ENCODE peak calls at places on chromosomes 5 and 9, in four cellular contexts. C, B, V and S are unnamed samples.

GRCh38 chr5:166581827-166582226 is 1709.6 kb upstream of the WWC1 start:
- DNase-seq in C (no peak), B (no peak), V (no peak), S (no peak)

GRCh38 chr5:9207820-9208418 is 338.0 kb downstream of the SEMA5A start:
- DNase-seq in C (peak; percentile 41), B (peak; percentile 32), V (no peak), S (no peak)

GRCh38 chr5:59067976-59068651 is 485.2 kb downstream of the RAB3C start:
- DNase-seq in C (no peak), B (no peak), V (no peak), S (no peak)

GRCh38 chr5:180305481-180305880 is 13.6 kb upstream of the MAPK9 start:
- DNase-seq in C (no peak), B (peak; percentile 58), V (no peak), S (no peak)

GRCh38 chr5:172044631-172045314 is 38.3 kb upstream of the FBXW11 start:
- DNase-seq in C (peak; percentile 35), B (no peak), V (no peak), S (no peak)

GRCh38 chr5:125597338-125597737 is 825.9 kb upstream of the GRAMD2B start:
- DNase-seq in C (no peak), B (no peak), V (no peak), S (no peak)

GRCh38 chr9:15299374-15299939 is 7.6 kb downstream of the TTC39B start:
- DNase-seq in C (no peak), B (no peak), V (peak; percentile 53), S (no peak)

GRCh38 chr5:89043676-89044075 is 160.7 kb upstream of the MEF2C start:
- DNase-seq in C (peak; percentile 30), B (no peak), V (no peak), S (no peak)

GRCh38 chr5:132427285-132428146 is 58.0 kb downstream of the SLC22A5 start:
- DNase-seq in C (no peak), B (peak; percentile 36), V (no peak), S (no peak)

GRCh38 chr9:129916707-129917106 is 81.4 kb downstream of the USP20 start:
- DNase-seq in C (no peak), B (no peak), V (no peak), S (no peak)

GRCh38 chr9:114681594-114682332 is at the start of gene TEX48:
- DNase-seq in C (peak; percentile 65), B (peak; percentile 64), V (peak; percentile 19), S (peak; percentile 75)

GRCh38 chr5:60026174-60026573 is 132.6 kb upstream of the PDE4D start:
- DNase-seq in C (no peak), B (no peak), V (no peak), S (no peak)

GRCh38 chr9:122900791-122901190 is 4.4 kb downstream of the RC3H2 start:
- DNase-seq in C (no peak), B (no peak), V (no peak), S (no peak)

GRCh38 chr9:36136277-36136893 is at the start of gene GLIPR2:
- DNase-seq in C (peak; percentile 89), B (peak; percentile 92), V (no peak), S (peak; percentile 60)

GRCh38 chr9:116713266-116713665 is 26.2 kb downstream of the TRIM32 start:
- DNase-seq in C (no peak), B (no peak), V (no peak), S (no peak)

GRCh38 chr9:34992376-34992951 is 2.9 kb downstream of the DNAJB5 start:
- DNase-seq in C (peak; percentile 44), B (no peak), V (no peak), S (no peak)

GRCh38 chr9:76321185-76321828 is 72.9 kb downstream of the RFK start:
- DNase-seq in C (peak; percentile 13), B (peak; percentile 9), V (no peak), S (no peak)

GRCh38 chr5:142600092-142600491 is 85.8 kb downstream of the FGF1 start:
- DNase-seq in C (no peak), B (no peak), V (no peak), S (no peak)

GRCh38 chr5:113608113-113608551 is 94.6 kb downstream of the YTHDC2 start:
- DNase-seq in C (no peak), B (no peak), V (no peak), S (no peak)

GRCh38 chr5:154646841-154647759 is 108.1 kb upstream of the LARP1 start:
- DNase-seq in C (peak; percentile 84), B (no peak), V (no peak), S (peak; percentile 45)

GRCh38 chr9:16012621-16013020 is 459.8 kb downstream of the CCDC171 start:
- DNase-seq in C (no peak), B (no peak), V (no peak), S (no peak)

GRCh38 chr5:132662925-132663770 is 5.2 kb downstream of the IL13 start:
- DNase-seq in C (peak; percentile 65), B (no peak), V (peak; percentile 99), S (no peak)

GRCh38 chr9:684950-685340 is 156.6 kb upstream of the DMRT1 start:
- DNase-seq in C (no peak), B (no peak), V (no peak), S (no peak)

GRCh38 chr5:138849882-138850281 is 25.3 kb downstream of the LRRTM2 start:
- DNase-seq in C (no peak), B (no peak), V (no peak), S (no peak)

GRCh38 chr9:5440426-5440825 is 2.7 kb upstream of the PLGRKT start:
- DNase-seq in C (no peak), B (no peak), V (no peak), S (no peak)

GRCh38 chr5:1805736-1806135 is 4.5 kb downstream of the NDUFS6 start:
- DNase-seq in C (no peak), B (no peak), V (no peak), S (no peak)

GRCh38 chr5:72540759-72541438 is 33.7 kb upstream of the ZNF366 start:
- DNase-seq in C (peak; percentile 29), B (no peak), V (no peak), S (no peak)

GRCh38 chr9:77881111-77881510 is 150.5 kb downstream of the GNAQ start:
- DNase-seq in C (no peak), B (no peak), V (no peak), S (no peak)

GRCh38 chr5:5497132-5497748 is 74.8 kb downstream of the ICE1 start:
- DNase-seq in C (peak; percentile 65), B (peak; percentile 91), V (no peak), S (peak; percentile 55)

GRCh38 chr5:14353661-14354474 is 210.7 kb downstream of the TRIO start:
- DNase-seq in C (no peak), B (no peak), V (no peak), S (no peak)

GRCh38 chr9:35333551-35333950 is 156.4 kb upstream of the RUSC2 start:
- DNase-seq in C (no peak), B (no peak), V (no peak), S (no peak)

GRCh38 chr9:75482566-75482965 is 394.3 kb downstream of the OSTF1 start:
- DNase-seq in C (no peak), B (no peak), V (no peak), S (no peak)

GRCh38 chr5:452856-453710 is 10.1 kb downstream of the EXOC3 start:
- DNase-seq in C (no peak), B (no peak), V (no peak), S (no peak)

GRCh38 chr5:115602585-115603125 is 376 bp upstream of the TICAM2 start:
- DNase-seq in C (peak; percentile 17), B (no peak), V (no peak), S (no peak)

GRCh38 chr5:4374866-4375265 is 765.3 kb upstream of the ADAMTS16 start:
- DNase-seq in C (no peak), B (no peak), V (no peak), S (no peak)

GRCh38 chr5:4372481-4372880 is 767.6 kb upstream of the ADAMTS16 start:
- DNase-seq in C (no peak), B (no peak), V (no peak), S (no peak)

GRCh38 chr5:4370218-4370617 is 769.9 kb upstream of the ADAMTS16 start:
- DNase-seq in C (no peak), B (no peak), V (no peak), S (no peak)

GRCh38 chr5:4375640-4376039 is 764.5 kb upstream of the ADAMTS16 start:
- DNase-seq in C (no peak), B (no peak), V (no peak), S (no peak)

DNA sequence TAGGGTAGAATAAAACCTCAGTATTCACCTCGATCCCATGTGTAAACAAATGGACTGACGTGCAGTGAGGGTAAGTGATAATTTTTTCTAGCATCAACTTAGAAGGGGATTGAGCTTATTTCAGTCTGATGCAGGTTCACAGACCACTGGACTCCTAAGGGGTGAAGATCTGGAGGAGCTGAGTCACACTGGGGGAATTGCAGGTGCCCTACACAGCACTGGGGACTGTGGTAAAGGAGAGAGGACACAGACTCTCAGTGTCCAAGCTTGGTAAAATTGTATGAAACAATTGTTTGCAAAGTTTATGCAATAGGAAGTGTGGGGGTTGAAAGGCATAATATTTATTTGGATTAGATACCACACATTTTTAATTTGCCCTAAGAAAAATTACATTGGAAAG is 767.1 kb upstream of the ADAMTS16 start:
- DNase-seq in C (no peak), B (no peak), V (no peak), S (no peak)
- TF ChIP-seq USF1 in C (no peak), B (no peak), V (no peak), S (no peak)

GRCh38 chr5:35741126-35741711 is 115.5 kb upstream of the IL7R start:
- DNase-seq in C (no peak), B (no peak), V (no peak), S (no peak)
- TF ChIP-seq USF1 in C (no peak), B (no peak), V (no peak), S (no peak)

GRCh38 chr5:106454651-106455415 is 1215.9 kb downstream of the EFNA5 start:
- DNase-seq in C (no peak), B (peak; percentile 2), V (no peak), S (peak; percentile 39)
- TF ChIP-seq USF1 in C (no peak), B (no peak), V (no peak), S (no peak)

GRCh38 chr5:61467766-61468482 is 135.9 kb downstream of the ZSWIM6 start:
- DNase-seq in C (no peak), B (no peak), V (no peak), S (no peak)
- TF ChIP-seq USF1 in C (no peak), B (no peak), V (no peak), S (no peak)

GRCh38 chr9:90140131-90140818 is 502.3 kb downstream of the DIRAS2 start:
- DNase-seq in C (no peak), B (no peak), V (no peak), S (no peak)

GRCh38 chr9:90137824-90138223 is 504.8 kb downstream of the DIRAS2 start:
- DNase-seq in C (no peak), B (no peak), V (no peak), S (no peak)

GRCh38 chr9:90141723-90142122 is 500.9 kb downstream of the DIRAS2 start:
- DNase-seq in C (no peak), B (peak; percentile 49), V (no peak), S (no peak)

GRCh38 chr9:90142580-90142979 is 500.0 kb downstream of the DIRAS2 start:
- DNase-seq in C (peak; percentile 5), B (peak; percentile 24), V (no peak), S (peak; percentile 48)
- TF ChIP-seq USF1 in C (no peak), B (no peak), V (no peak), S (no peak)

GRCh38 chr9:74125916-74126315 is 371.2 kb upstream of the RORB start:
- DNase-seq in C (no peak), B (no peak), V (no peak), S (no peak)
- TF ChIP-seq USF1 in C (no peak), B (no peak), V (no peak), S (no peak)